ENCODE peak calls at places on chromosome 1, in seven cellular contexts. One of them, this sample, is unnamed.

GRCh38 chr1:26553942-26554682 is 24.6 kb downstream of the RPS6KA1 start:
- DNase-seq in cardiac muscle cell: no peak
- DNase-seq in body of pancreas: no peak
- DNase-seq in mesendoderm: no peak
- DNase-seq in tibial artery: no peak
- DNase-seq in osteoblast: peak; percentile 58
- DNase-seq in small intestine: no peak
- DNase-seq in this sample: no peak

GRCh38 chr1:44016081-44016874 is 15.0 kb downstream of the SLC6A9 start:
- DNase-seq in small intestine: no peak
- DNase-seq in osteoblast: peak; percentile 66
- DNase-seq in body of pancreas: no peak
- DNase-seq in cardiac muscle cell: no peak
- DNase-seq in mesendoderm: no peak
- DNase-seq in tibial artery: no peak
- DNase-seq in this sample: no peak

GRCh38 chr1:6281511-6282402 is 20.9 kb upstream of the GPR153 start:
- DNase-seq in osteoblast: no peak
- DNase-seq in tibial artery: no peak
- DNase-seq in small intestine: peak; percentile 97
- DNase-seq in body of pancreas: no peak
- DNase-seq in cardiac muscle cell: no peak
- DNase-seq in mesendoderm: no peak
- DNase-seq in this sample: no peak

GRCh38 chr1:34780528-34780927 is 486 bp upstream of the GJB3 start:
- DNase-seq in cardiac muscle cell: no peak
- DNase-seq in osteoblast: no peak
- DNase-seq in tibial artery: peak; percentile 10
- DNase-seq in mesendoderm: no peak
- DNase-seq in body of pancreas: no peak
- DNase-seq in small intestine: no peak
- DNase-seq in this sample: no peak

GRCh38 chr1:9191216-9191615 is 43.4 kb upstream of the H6PD start:
- DNase-seq in osteoblast: no peak
- DNase-seq in small intestine: no peak
- DNase-seq in tibial artery: no peak
- DNase-seq in mesendoderm: no peak
- DNase-seq in body of pancreas: no peak
- DNase-seq in cardiac muscle cell: no peak
- DNase-seq in this sample: no peak

GRCh38 chr1:69172003-69173000 is 395.4 kb upstream of the LRRC7 start:
- DNase-seq in small intestine: no peak
- DNase-seq in osteoblast: no peak
- DNase-seq in cardiac muscle cell: peak; percentile 63
- DNase-seq in tibial artery: no peak
- DNase-seq in mesendoderm: no peak
- DNase-seq in body of pancreas: no peak
- DNase-seq in this sample: no peak

GRCh38 chr1:88998716-88999115 is 6.3 kb upstream of the KYAT3 start:
- DNase-seq in cardiac muscle cell: peak; percentile 81
- DNase-seq in mesendoderm: peak; percentile 79
- DNase-seq in osteoblast: peak; percentile 44
- DNase-seq in body of pancreas: no peak
- DNase-seq in tibial artery: no peak
- DNase-seq in small intestine: peak; percentile 83
- DNase-seq in this sample: no peak

GRCh38 chr1:9593492-9594465 is 5.1 kb downstream of the TMEM201 start:
- DNase-seq in body of pancreas: peak; percentile 68
- DNase-seq in mesendoderm: peak; percentile 97
- DNase-seq in small intestine: peak; percentile 45
- DNase-seq in tibial artery: peak; percentile 59
- DNase-seq in osteoblast: peak; percentile 98
- DNase-seq in cardiac muscle cell: peak; percentile 79
- DNase-seq in this sample: no peak

GRCh38 chr1:193799948-193800690 is 613.7 kb upstream of the B3GALT2 start:
- DNase-seq in body of pancreas: no peak
- DNase-seq in osteoblast: no peak
- DNase-seq in cardiac muscle cell: no peak
- DNase-seq in tibial artery: no peak
- DNase-seq in mesendoderm: peak; percentile 3
- DNase-seq in small intestine: no peak
- DNase-seq in this sample: no peak

GRCh38 chr1:9685833-9686232 is 34.3 kb downstream of the PIK3CD start:
- DNase-seq in mesendoderm: no peak
- DNase-seq in body of pancreas: no peak
- DNase-seq in cardiac muscle cell: peak; percentile 21
- DNase-seq in osteoblast: no peak
- DNase-seq in tibial artery: no peak
- DNase-seq in small intestine: no peak
- DNase-seq in this sample: no peak

GRCh38 chr1:41399148-41399795 is 38.0 kb downstream of the FOXO6 start:
- DNase-seq in mesendoderm: peak; percentile 60
- DNase-seq in osteoblast: no peak
- DNase-seq in cardiac muscle cell: no peak
- DNase-seq in tibial artery: no peak
- DNase-seq in small intestine: no peak
- DNase-seq in body of pancreas: peak; percentile 64
- DNase-seq in this sample: no peak

GRCh38 chr1:96998466-96998865 is 276.9 kb downstream of the PTBP2 start:
- DNase-seq in small intestine: no peak
- DNase-seq in body of pancreas: no peak
- DNase-seq in tibial artery: no peak
- DNase-seq in osteoblast: no peak
- DNase-seq in mesendoderm: no peak
- DNase-seq in cardiac muscle cell: no peak
- DNase-seq in this sample: no peak

GRCh38 chr1:215133532-215133931 is 51.0 kb downstream of the KCNK2 start:
- DNase-seq in osteoblast: no peak
- DNase-seq in cardiac muscle cell: no peak
- DNase-seq in body of pancreas: no peak
- DNase-seq in mesendoderm: no peak
- DNase-seq in tibial artery: no peak
- DNase-seq in small intestine: no peak
- DNase-seq in this sample: no peak

GRCh38 chr1:231242516-231243198 is 1.6 kb downstream of the GNPAT start:
- DNase-seq in cardiac muscle cell: peak; percentile 42
- DNase-seq in osteoblast: peak; percentile 77
- DNase-seq in tibial artery: no peak
- DNase-seq in body of pancreas: no peak
- DNase-seq in small intestine: no peak
- DNase-seq in mesendoderm: no peak
- DNase-seq in this sample: no peak

GRCh38 chr1:201891451-201892045 is 2.9 kb downstream of the SHISA4 start:
- DNase-seq in tibial artery: peak; percentile 19
- DNase-seq in small intestine: no peak
- DNase-seq in mesendoderm: no peak
- DNase-seq in cardiac muscle cell: no peak
- DNase-seq in osteoblast: no peak
- DNase-seq in body of pancreas: no peak
- DNase-seq in this sample: no peak

DNA sequence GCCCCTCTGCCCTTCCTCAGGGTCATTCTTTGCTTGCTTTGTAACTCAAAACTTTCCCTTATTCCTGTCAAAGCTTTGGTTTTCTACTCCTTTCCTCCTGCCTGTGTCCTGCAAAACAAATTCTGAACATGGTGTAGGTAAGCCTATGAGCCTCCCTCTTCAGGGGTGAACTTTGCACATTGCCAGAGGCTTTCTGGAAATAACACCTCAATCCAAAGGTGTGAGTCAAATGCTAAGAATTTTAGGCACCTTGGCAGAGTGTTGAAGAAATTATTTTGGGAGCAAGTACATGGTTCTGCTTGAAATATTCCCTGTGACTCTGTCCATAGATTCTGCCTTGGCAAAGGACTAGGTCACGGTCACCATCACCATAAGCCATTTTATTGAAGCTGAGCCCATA is 70.0 kb downstream of the PAPPA2 start:
- DNase-seq in mesendoderm: no peak
- DNase-seq in tibial artery: no peak
- DNase-seq in osteoblast: no peak
- DNase-seq in cardiac muscle cell: no peak
- DNase-seq in body of pancreas: no peak
- DNase-seq in small intestine: no peak
- DNase-seq in this sample: no peak
- H3K4me1 ChIP-seq in mesendoderm: no peaks in the 10 kb centered on the region
- H3K4me1 ChIP-seq in tibial artery: no peaks in the 10 kb centered on the region
- H3K4me1 ChIP-seq in osteoblast: no peaks in the 10 kb centered on the region
- H3K4me1 ChIP-seq in cardiac muscle cell: peaks cover 9% of the 10 kb centered on the region
- H3K4me1 ChIP-seq in body of pancreas: no peaks in the 10 kb centered on the region
- H3K4me1 ChIP-seq in small intestine: no peaks in the 10 kb centered on the region
- H3K4me1 ChIP-seq in this sample: no peaks in the 10 kb centered on the region

GRCh38 chr1:2319291-2319690 is 72.1 kb downstream of the MORN1 start:
- DNase-seq in body of pancreas: no peak
- DNase-seq in tibial artery: no peak
- DNase-seq in mesendoderm: no peak
- DNase-seq in cardiac muscle cell: no peak
- DNase-seq in small intestine: no peak
- DNase-seq in osteoblast: no peak
- DNase-seq in this sample: no peak

GRCh38 chr1:2320001-2320400 is 71.4 kb downstream of the MORN1 start:
- DNase-seq in small intestine: no peak
- DNase-seq in body of pancreas: no peak
- DNase-seq in cardiac muscle cell: no peak
- DNase-seq in mesendoderm: no peak
- DNase-seq in tibial artery: no peak
- DNase-seq in osteoblast: no peak
- DNase-seq in this sample: no peak

GRCh38 chr1:2317230-2318065 is 73.9 kb downstream of the MORN1 start:
- DNase-seq in small intestine: no peak
- DNase-seq in osteoblast: no peak
- DNase-seq in mesendoderm: no peak
- DNase-seq in tibial artery: no peak
- DNase-seq in cardiac muscle cell: no peak
- DNase-seq in body of pancreas: no peak
- DNase-seq in this sample: no peak

GRCh38 chr1:2316451-2316940 is 74.9 kb downstream of the MORN1 start:
- DNase-seq in osteoblast: peak; percentile 97
- DNase-seq in tibial artery: no peak
- DNase-seq in body of pancreas: no peak
- DNase-seq in small intestine: no peak
- DNase-seq in mesendoderm: no peak
- DNase-seq in cardiac muscle cell: no peak
- DNase-seq in this sample: no peak

GRCh38 chr1:2318294-2319278 is 72.8 kb downstream of the MORN1 start:
- DNase-seq in cardiac muscle cell: no peak
- DNase-seq in body of pancreas: no peak
- DNase-seq in mesendoderm: no peak
- DNase-seq in osteoblast: no peak
- DNase-seq in tibial artery: no peak
- DNase-seq in small intestine: no peak
- DNase-seq in this sample: no peak
- H3K27ac ChIP-seq in cardiac muscle cell: no peak overlapping the region
- H3K27ac ChIP-seq in body of pancreas: no peak overlapping the region
- H3K27ac ChIP-seq in mesendoderm: no peak overlapping the region
- H3K27ac ChIP-seq in osteoblast: no peak overlapping the region
- H3K27ac ChIP-seq in tibial artery: peak overlapping the region; percentile 93
- H3K27ac ChIP-seq in small intestine: no peak overlapping the region
- H3K27ac ChIP-seq in this sample: no peak overlapping the region

GRCh38 chr1:178932966-178933603 is 62.2 kb upstream of the ANGPTL1 start:
- DNase-seq in tibial artery: no peak
- DNase-seq in osteoblast: no peak
- DNase-seq in small intestine: no peak
- DNase-seq in body of pancreas: no peak
- DNase-seq in mesendoderm: no peak
- DNase-seq in cardiac muscle cell: no peak
- DNase-seq in this sample: no peak
- H3K4me3 ChIP-seq in tibial artery: no peak overlapping the region
- H3K4me3 ChIP-seq in osteoblast: no peak overlapping the region
- H3K4me3 ChIP-seq in small intestine: no peak overlapping the region
- H3K4me3 ChIP-seq in body of pancreas: no peak overlapping the region
- H3K4me3 ChIP-seq in mesendoderm: no peak overlapping the region
- H3K4me3 ChIP-seq in cardiac muscle cell: no peak overlapping the region
- H3K4me3 ChIP-seq in this sample: no peak overlapping the region

DNA sequence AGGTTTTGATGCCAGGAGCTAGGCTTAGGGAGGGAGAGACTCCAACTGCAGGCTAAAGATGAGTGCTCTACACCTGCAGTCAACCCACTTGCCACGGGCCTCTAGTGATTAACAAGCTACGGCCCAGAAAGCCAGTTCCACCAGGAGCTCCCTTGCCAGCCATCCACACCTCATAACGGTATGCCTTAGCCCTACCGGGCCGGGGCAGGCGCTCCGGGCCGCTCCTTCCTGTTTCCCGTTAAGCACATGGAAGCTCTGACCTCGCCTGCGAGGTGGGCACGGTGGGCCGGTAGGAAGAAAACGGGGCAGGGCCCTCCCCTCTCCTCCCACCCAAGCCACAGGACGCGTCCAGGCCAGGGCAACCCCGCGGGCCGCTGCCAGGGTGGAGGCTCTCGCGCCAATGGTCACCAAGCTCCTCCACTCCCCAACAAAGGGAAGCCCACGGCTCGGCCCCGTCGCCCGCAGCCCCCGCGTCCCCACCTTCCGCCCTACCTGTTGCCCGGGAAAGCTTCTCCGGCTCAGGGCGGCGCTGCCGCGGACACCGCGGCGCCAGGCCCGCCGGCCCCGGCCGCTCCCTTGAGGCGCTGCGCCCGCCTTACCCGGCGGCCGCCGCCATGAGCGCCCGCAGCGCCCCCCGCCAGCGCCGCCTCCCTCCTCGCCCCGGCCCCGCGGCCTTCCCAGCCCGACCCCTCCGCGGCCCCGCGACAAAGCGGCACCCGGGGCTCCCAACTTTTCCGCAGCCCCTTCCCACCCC is 632 bp downstream of the CERS2 start:
- DNase-seq in osteoblast: peak; percentile 93
- DNase-seq in small intestine: peak; percentile 51
- DNase-seq in mesendoderm: peak; percentile 50
- DNase-seq in tibial artery: peak; percentile 29
- DNase-seq in cardiac muscle cell: no peak
- DNase-seq in body of pancreas: peak; percentile 48
- DNase-seq in this sample: peak; percentile 3
- H3K4me1 ChIP-seq in osteoblast: peaks cover 53% of the 10 kb centered on the region
- H3K4me1 ChIP-seq in small intestine: peaks cover 4% of the 10 kb centered on the region
- H3K4me1 ChIP-seq in mesendoderm: peaks cover 32% of the 10 kb centered on the region
- H3K4me1 ChIP-seq in tibial artery: no peaks in the 10 kb centered on the region
- H3K4me1 ChIP-seq in cardiac muscle cell: peaks cover 39% of the 10 kb centered on the region
- H3K4me1 ChIP-seq in body of pancreas: peaks cover 67% of the 10 kb centered on the region
- H3K4me1 ChIP-seq in this sample: peaks cover 39% of the 10 kb centered on the region